ENCODE peak calls at places on chromosomes 6 and 20, in nine cellular contexts. S, K, U, Q, N, J, O, Y and L are unnamed samples.

GRCh38 chr6:34696189-34696738 is 303 bp downstream of the ILRUN start:
- DNase-seq in S (no peak), K (no peak), U (no peak), Q (no peak), N (no peak), J (no peak), O (peak), Y (no peak), L (no peak)

GRCh38 chr6:150079604-150080003 is 10.7 kb upstream of the ULBP3 start:
- DNase-seq in S (no peak), K (no peak), U (no peak), Q (peak), N (peak), J (no peak), O (no peak), Y (no peak), L (no peak)

GRCh38 chr6:158086054-158086705 is 81.9 kb downstream of the SERAC1 start:
- DNase-seq in S (no peak), K (peak), U (no peak), Q (no peak), N (peak), J (no peak), O (no peak), Y (no peak), L (peak)

GRCh38 chr6:161922631-161923119 is 648.8 kb upstream of the AGPAT4 start:
- DNase-seq in S (no peak), K (no peak), U (no peak), Q (peak), N (no peak), J (peak), O (peak), Y (no peak), L (no peak)

GRCh38 chr6:5152417-5152816 is 67.3 kb downstream of the PPP1R3G start:
- DNase-seq in S (no peak), K (no peak), U (no peak), Q (no peak), N (no peak), J (no peak), O (no peak), Y (no peak), L (no peak)

GRCh38 chr20:33658510-33658909 is 3.6 kb upstream of the C20orf144 start:
- DNase-seq in S (no peak), K (no peak), U (no peak), Q (no peak), N (no peak), J (no peak), O (no peak), Y (no peak), L (no peak)

GRCh38 chr6:5767471-5767870 is 239.3 kb downstream of the NRN1 start:
- DNase-seq in S (no peak), K (no peak), U (no peak), Q (no peak), N (no peak), J (no peak), O (no peak), Y (no peak), L (no peak)

GRCh38 chr20:3857405-3857804 is 10.8 kb downstream of the MAVS start:
- DNase-seq in S (no peak), K (no peak), U (no peak), Q (no peak), N (no peak), J (no peak), O (no peak), Y (no peak), L (no peak)

GRCh38 chr20:48949304-48950170 is 28.0 kb downstream of the ARFGEF2 start:
- DNase-seq in S (no peak), K (no peak), U (no peak), Q (no peak), N (no peak), J (no peak), O (peak), Y (no peak), L (no peak)

GRCh38 chr6:34522740-34523139 is 33.4 kb downstream of the SPDEF start:
- DNase-seq in S (no peak), K (no peak), U (no peak), Q (no peak), N (no peak), J (no peak), O (no peak), Y (no peak), L (no peak)

GRCh38 chr20:60482201-60482600 is 524.0 kb downstream of the CDH26 start:
- DNase-seq in S (no peak), K (no peak), U (no peak), Q (no peak), N (no peak), J (no peak), O (no peak), Y (no peak), L (no peak)

GRCh38 chr6:2680264-2680908 is 70.3 kb downstream of the MYLK4 start:
- DNase-seq in S (no peak), K (no peak), U (no peak), Q (no peak), N (no peak), J (no peak), O (no peak), Y (no peak), L (no peak)

GRCh38 chr20:63206878-63207277 is 9.1 kb downstream of the YTHDF1 start:
- DNase-seq in S (no peak), K (no peak), U (no peak), Q (no peak), N (no peak), J (no peak), O (no peak), Y (no peak), L (no peak)

GRCh38 chr6:5034328-5034727 is 30.5 kb upstream of the RPP40 start:
- DNase-seq in S (no peak), K (no peak), U (no peak), Q (no peak), N (no peak), J (no peak), O (no peak), Y (no peak), L (no peak)

GRCh38 chr6:43715056-43715788 is 27.6 kb upstream of the MRPS18A start:
- DNase-seq in S (no peak), K (no peak), U (no peak), Q (no peak), N (no peak), J (no peak), O (no peak), Y (no peak), L (no peak)